ENCODE peak calls at places on chromosomes 2 and 18, in four cellular contexts. H is CD8-positive, alpha-beta memory T cell; N is PC-9; O is gastrocnemius medialis. F is an unnamed sample.

GRCh38 chr2:27492557-27492956 is 2.4 kb downstream of the FNDC4 start:
- DNase-seq in H (no peak), N (no peak), O (no peak), F (no peak)

GRCh38 chr2:46067501-46068292 is 229.5 kb upstream of the EPAS1 start:
- DNase-seq in H (no peak), N (peak; percentile 98), O (no peak), F (no peak)

GRCh38 chr2:37655442-37655841 is 16.0 kb downstream of the CDC42EP3 start:
- DNase-seq in H (no peak), N (no peak), O (no peak), F (no peak)

GRCh38 chr2:217261452-217261851 is 401.6 kb upstream of the TNP1 start:
- DNase-seq in H (no peak), N (no peak), O (no peak), F (no peak)

GRCh38 chr18:76672627-76673026 is 149.7 kb upstream of the ZNF236 start:
- DNase-seq in H (no peak), N (no peak), O (no peak), F (no peak)

GRCh38 chr2:7577769-7578168 is 660.6 kb downstream of the RNF144A start:
- DNase-seq in H (no peak), N (no peak), O (no peak), F (no peak)

GRCh38 chr2:44964704-44965343 is 23.3 kb downstream of the SIX3 start:
- DNase-seq in H (no peak), N (no peak), O (no peak), F (no peak)

GRCh38 chr2:63347361-63347760 is 240.9 kb downstream of the WDPCP start:
- DNase-seq in H (no peak), N (no peak), O (no peak), F (no peak)

GRCh38 chr18:5628512-5629255 is 84.9 kb upstream of the EPB41L3 start:
- DNase-seq in H (no peak), N (no peak), O (peak; percentile 4), F (no peak)

GRCh38 chr2:208373460-208374089 is 33.0 kb upstream of the PTH2R start:
- DNase-seq in H (peak; percentile 16), N (no peak), O (no peak), F (peak; percentile 7)

GRCh38 chr2:221969087-221969829 is 329.5 kb downstream of the PAX3 start:
- DNase-seq in H (no peak), N (peak; percentile 61), O (no peak), F (no peak)

GRCh38 chr2:173165443-173166234 is 90.0 kb downstream of the MAP3K20 start:
- DNase-seq in H (no peak), N (no peak), O (peak; percentile 10), F (no peak)

GRCh38 chr18:48868468-48869466 is 82.0 kb downstream of the SMAD7 start:
- DNase-seq in H (no peak), N (no peak), O (no peak), F (no peak)